ENCODE peak calls at places on chromosomes 12 and 14, in seven cellular contexts. W, V, N, Z, B, G and S are unnamed samples.

GRCh38 chr12:11584213-11584855 is 65.1 kb upstream of the ETV6 start:
- DNase-seq in Z (no peak), N (no peak), V (no peak), B (peak; percentile 9), G (peak; percentile 39), W (no peak), S (no peak)

GRCh38 chr12:118164798-118165486 is 29.0 kb downstream of the PEBP1 start:
- DNase-seq in G (peak; percentile 60), V (peak; percentile 83), B (peak; percentile 65), N (no peak), W (peak; percentile 22), Z (peak; percentile 30), S (no peak)

GRCh38 chr12:109833307-109834189 is at the start of gene TRPV4:
- DNase-seq in B (peak; percentile 31), N (no peak), G (peak; percentile 67), Z (no peak), W (peak; percentile 34), V (peak; percentile 78), S (peak; percentile 32)

GRCh38 chr12:10618338-10618987 is 5.1 kb upstream of the MAGOHB start:
- DNase-seq in N (no peak), Z (no peak), V (no peak), B (peak; percentile 85), W (no peak), G (peak; percentile 89), S (peak; percentile 79)

GRCh38 chr14:22658951-22659350 is 14.8 kb upstream of the OR6J1 start:
- DNase-seq in Z (no peak), G (no peak), N (no peak), B (no peak), V (no peak), W (no peak), S (no peak)

GRCh38 chr14:94517248-94517640 is 8.0 kb upstream of the SERPINA12 start:
- DNase-seq in Z (no peak), W (no peak), G (peak; percentile 14), V (no peak), B (no peak), N (no peak), S (peak; percentile 23)

GRCh38 chr12:6780573-6780972 is 8.3 kb downstream of the LAG3 start:
- DNase-seq in V (no peak), B (no peak), G (no peak), N (no peak), Z (no peak), W (no peak), S (no peak)

GRCh38 chr14:67630186-67630585 is 10.5 kb downstream of the ARG2 start:
- DNase-seq in N (no peak), V (no peak), G (no peak), W (no peak), B (no peak), Z (no peak), S (no peak)

GRCh38 chr12:40054554-40055226 is 51.2 kb downstream of the SLC2A13 start:
- DNase-seq in V (no peak), B (peak; percentile 61), Z (no peak), N (no peak), G (peak; percentile 93), W (peak; percentile 60), S (peak; percentile 64)

GRCh38 chr12:50572275-50572674 is 67.5 kb downstream of the DIP2B start:
- DNase-seq in W (peak; percentile 71), B (peak; percentile 58), V (peak; percentile 27), Z (no peak), N (no peak), G (peak; percentile 94), S (peak; percentile 78)

GRCh38 chr12:30692470-30692869 is 3.2 kb downstream of the IPO8 start:
- DNase-seq in N (no peak), W (no peak), G (peak; percentile 80), V (no peak), B (peak; percentile 20), Z (no peak), S (no peak)

GRCh38 chr14:32426596-32427408 is 97.7 kb downstream of the AKAP6 start:
- DNase-seq in G (no peak), V (no peak), N (no peak), B (peak; percentile 17), Z (no peak), W (peak; percentile 19), S (no peak)

GRCh38 chr14:47442206-47442605 is 233.2 kb downstream of the MDGA2 start:
- DNase-seq in Z (no peak), W (no peak), B (peak; percentile 70), V (peak; percentile 78), G (peak; percentile 2), N (peak; percentile 59), S (peak; percentile 5)

GRCh38 chr12:54030889-54031860 is 1.7 kb upstream of the HOXC5 start:
- DNase-seq in B (no peak), G (peak; percentile 95), Z (no peak), W (no peak), N (no peak), V (peak; percentile 79), S (no peak)

GRCh38 chr14:100440207-100440631 is 117.1 kb downstream of the SLC25A47 start:
- DNase-seq in B (peak; percentile 87), G (peak; percentile 82), V (peak; percentile 78), N (peak; percentile 31), W (peak; percentile 62), Z (no peak), S (peak; percentile 79)

GRCh38 chr12:12983420-12984035 is 16.5 kb downstream of the HEBP1 start:
- DNase-seq in W (peak; percentile 65), Z (peak; percentile 38), B (peak; percentile 63), N (no peak), G (peak; percentile 81), V (peak; percentile 55), S (peak; percentile 37)

GRCh38 chr14:89201645-89202044 is 215.4 kb downstream of the FOXN3 start:
- DNase-seq in B (no peak), V (no peak), Z (no peak), N (no peak), G (no peak), W (no peak), S (no peak)

GRCh38 chr12:108768591-108769500 is 37.5 kb upstream of the CORO1C start:
- DNase-seq in N (peak; percentile 49), G (no peak), V (peak; percentile 80), W (peak; percentile 39), Z (peak; percentile 88), B (no peak), S (no peak)

GRCh38 chr14:62847168-62847567 is 198.1 kb downstream of the KCNH5 start:
- DNase-seq in Z (no peak), W (peak; percentile 18), V (no peak), B (no peak), G (no peak), N (no peak), S (no peak)

GRCh38 chr14:51396222-51396815 is 156.3 kb downstream of the TMX1 start:
- DNase-seq in W (no peak), G (peak; percentile 96), Z (no peak), V (no peak), B (peak; percentile 99), N (no peak), S (peak; percentile 93)

GRCh38 chr14:50573862-50574261 is 13.9 kb downstream of the ATL1 start:
- DNase-seq in B (peak; percentile 68), Z (no peak), N (no peak), G (no peak), W (no peak), V (no peak), S (peak; percentile 28)

GRCh38 chr14:76720382-76720813 is 40.9 kb upstream of the VASH1 start:
- DNase-seq in N (no peak), W (no peak), V (peak; percentile 71), G (no peak), B (no peak), Z (peak; percentile 29), S (no peak)

GRCh38 chr12:125775507-125775906 is 710.3 kb downstream of the AACS start:
- DNase-seq in G (no peak), B (no peak), Z (no peak), V (no peak), N (no peak), W (no peak), S (no peak)

GRCh38 chr12:125776212-125776611 is 711.0 kb downstream of the AACS start:
- DNase-seq in N (no peak), B (no peak), Z (no peak), G (no peak), V (no peak), W (no peak), S (no peak)

GRCh38 chr12:125773033-125773432 is 707.8 kb downstream of the AACS start:
- DNase-seq in G (peak; percentile 2), W (peak; percentile 72), B (peak; percentile 25), Z (peak; percentile 43), N (peak; percentile 33), V (peak; percentile 86), S (no peak)

GRCh38 chr12:125772403-125772802 is 707.2 kb downstream of the AACS start:
- DNase-seq in B (no peak), N (no peak), Z (no peak), V (no peak), G (no peak), W (no peak), S (no peak)
- H3K4me1 ChIP-seq in B (no peaks in the 10 kb centered on the region), N (no peaks in the 10 kb centered on the region), Z (no peaks in the 10 kb centered on the region), V (no peaks in the 10 kb centered on the region), G (no peaks in the 10 kb centered on the region), W (no peaks in the 10 kb centered on the region), S (no peaks in the 10 kb centered on the region)

GRCh38 chr14:55052259-55052930 is 948 bp downstream of the MAPK1IP1L start:
- DNase-seq in G (peak; percentile 64), Z (peak; percentile 55), V (peak; percentile 39), B (peak; percentile 33), N (no peak), W (no peak), S (no peak)
- TF ChIP-seq EZH2 in G (no peak), Z (no peak), V (no peak), B (no peak), N (no peak), W (no peak), S (no peak)

GRCh38 chr14:91365552-91365951 is 52.1 kb downstream of the CCDC88C start:
- DNase-seq in Z (peak; percentile 4), G (no peak), V (no peak), N (no peak), W (no peak), B (no peak), S (no peak)
- H3K4me1 ChIP-seq in Z (peaks cover 74% of the 10 kb centered on the region), G (no peaks in the 10 kb centered on the region), V (peaks cover 23% of the 10 kb centered on the region), N (peaks cover 11% of the 10 kb centered on the region), W (peaks cover 68% of the 10 kb centered on the region), B (peaks cover 21% of the 10 kb centered on the region), S (peaks cover 40% of the 10 kb centered on the region)

DNA sequence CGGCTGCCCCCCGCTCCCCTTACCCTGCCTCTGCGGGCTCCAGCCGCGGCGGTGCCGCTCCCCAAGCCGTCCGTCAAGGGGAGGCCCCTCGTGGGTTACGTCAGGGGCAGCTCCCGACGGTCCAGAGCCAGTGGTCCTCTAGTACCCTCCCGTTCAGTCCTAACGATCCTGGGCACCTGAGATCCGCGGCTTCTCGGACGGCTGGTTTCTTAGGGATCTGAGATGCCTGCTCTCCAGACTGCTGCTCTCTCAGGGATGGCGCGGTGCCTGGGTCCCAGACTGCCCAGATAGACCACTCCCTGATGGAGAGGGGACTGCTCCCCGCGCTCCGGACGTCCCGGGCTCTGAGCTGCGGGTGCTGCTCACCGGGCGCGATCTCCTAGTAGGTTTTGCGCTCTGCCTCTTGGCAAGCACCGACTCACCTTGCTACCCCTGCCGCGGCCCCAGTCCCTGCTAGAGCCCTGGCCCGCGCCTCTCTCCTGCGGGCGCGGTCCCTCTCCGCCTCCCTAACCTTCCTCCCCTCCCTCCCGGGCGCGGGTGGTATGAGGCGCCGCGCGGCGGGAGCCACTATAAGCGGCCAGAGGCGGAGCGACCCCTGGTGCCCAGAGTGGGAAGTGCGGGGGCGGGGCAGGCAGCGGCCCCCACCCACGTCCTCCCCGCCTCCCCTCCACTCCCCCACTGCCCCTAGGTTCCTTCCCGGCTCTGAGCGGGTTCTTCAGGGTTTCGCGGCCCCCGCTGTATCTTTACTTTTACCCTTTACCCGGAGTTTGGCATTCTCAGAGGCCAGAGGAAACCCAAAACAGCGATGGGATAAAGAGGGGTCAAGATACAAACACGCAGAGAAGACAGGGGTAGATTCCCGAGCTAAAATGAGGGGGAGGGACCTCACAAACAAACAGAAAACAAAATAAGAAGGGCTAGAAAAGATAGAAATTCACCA is at the start of gene C1QL4:
- DNase-seq in V (peak; percentile 91), B (peak; percentile 86), N (no peak), G (peak; percentile 86), W (peak; percentile 90), Z (peak; percentile 71), S (peak; percentile 50)
- TF ChIP-seq EZH2 in V (peak; percentile 97), B (no peak), N (peak; percentile 31), G (peak; percentile 99), W (no peak), Z (no peak), S (peak; percentile 53)